ENCODE peak calls at places on chromosomes 11 and 22, in ten cellular contexts. T, E, B, X, A, Z, R, S, F and L are unnamed samples.

GRCh38 chr11:67302571-67303131 is 679 bp upstream of the SSH3 start:
- DNase-seq in B (no peak), S (no peak), Z (peak), R (no peak), A (peak), F (no peak), T (no peak), E (no peak), X (peak), L (no peak)

GRCh38 chr11:67060111-67060522 is 3.5 kb downstream of the RHOD start:
- DNase-seq in B (peak), T (peak), E (no peak), F (no peak), S (no peak), Z (peak), R (no peak), X (no peak), A (no peak), L (no peak)

GRCh38 chr11:69166186-69167115 is 10.7 kb downstream of the SMIM38 start:
- DNase-seq in T (peak), A (no peak), S (peak), X (no peak), E (peak), R (peak), Z (peak), F (no peak), B (peak), L (peak)

GRCh38 chr11:94909371-94909820 is 64.0 kb downstream of the CWC15 start:
- DNase-seq in T (peak), B (no peak), F (no peak), X (no peak), A (no peak), Z (no peak), E (no peak), R (no peak), S (no peak), L (no peak)

GRCh38 chr11:114783805-114784204 is 105.5 kb downstream of the NXPE2 start:
- DNase-seq in R (no peak), Z (no peak), X (no peak), F (no peak), S (no peak), A (no peak), T (no peak), B (no peak), E (no peak), L (no peak)

GRCh38 chr11:44223261-44223660 is 86.7 kb downstream of the ALX4 start:
- DNase-seq in B (no peak), F (no peak), Z (no peak), S (no peak), E (no peak), T (peak), R (no peak), A (no peak), X (no peak), L (no peak)

GRCh38 chr11:92224394-92225205 is at the start of gene FAT3:
- DNase-seq in R (no peak), S (no peak), B (peak), F (peak), A (no peak), X (no peak), T (peak), E (no peak), Z (no peak), L (no peak)

GRCh38 chr11:72828081-72828567 is 13.9 kb downstream of the ATG16L2 start:
- DNase-seq in F (no peak), T (no peak), A (peak), R (no peak), B (no peak), Z (no peak), E (no peak), X (peak), S (no peak), L (no peak)

GRCh38 chr11:126444072-126444471 is 88.6 kb downstream of the ST3GAL4 start:
- DNase-seq in Z (no peak), S (no peak), R (no peak), A (no peak), B (no peak), F (no peak), X (no peak), E (no peak), T (no peak), L (no peak)

GRCh38 chr11:37788141-37788877 is 1190.3 kb upstream of the RAG2 start:
- DNase-seq in R (peak), S (no peak), F (no peak), E (no peak), X (no peak), B (peak), A (no peak), T (peak), Z (no peak), L (peak)

GRCh38 chr11:37512156-37512780 is 914.2 kb upstream of the RAG2 start:
- DNase-seq in F (no peak), R (no peak), S (no peak), E (no peak), T (no peak), Z (no peak), A (no peak), B (no peak), X (no peak), L (no peak)

GRCh38 chr11:125454047-125454446 is 42.0 kb downstream of the FEZ1 start:
- DNase-seq in F (no peak), A (no peak), S (no peak), X (no peak), R (no peak), T (no peak), B (no peak), Z (no peak), E (no peak), L (no peak)

GRCh38 chr11:14314127-14314526 is 44.9 kb downstream of the RRAS2 start:
- DNase-seq in X (no peak), S (no peak), Z (no peak), B (no peak), F (no peak), T (no peak), R (no peak), A (no peak), E (no peak), L (no peak)

GRCh38 chr22:48504519-48505140 is 1323.0 kb downstream of the BRD1 start:
- DNase-seq in T (no peak), E (no peak), R (no peak), A (no peak), B (no peak), S (no peak), F (no peak), X (no peak), Z (no peak), L (no peak)